ENCODE peak calls at places on chromosomes 11 and 22, in eight cellular contexts. D is fibroblast of the aortic adventitia; G is amniotic stem cell; Y is Peyer's patch; J is activated CD4-positive, CD25-positive, alpha-beta regulatory T cell treated with anti-CD3 and anti-CD28 coated beads, Interleukin-2, amount 50 U/mL, for 16 hours; X is pancreas; E is T-helper 1 cell; T is fibroblast of the conjunctiva. A is an unnamed sample.
A peak's percentile ranks its signal among the peaks of the same experiment; 100 is the strongest.

GRCh38 chr11:3135491-3136440 is 29.3 kb downstream of the OSBPL5 start:
- DNase-seq in D (no peak), E (no peak), G (no peak), T (no peak), J (no peak), X (peak; percentile 49), Y (no peak), A (no peak)

GRCh38 chr11:12721816-12722604 is 47.8 kb downstream of the TEAD1 start:
- DNase-seq in J (no peak), Y (no peak), X (no peak), T (no peak), E (no peak), D (no peak), G (no peak), A (no peak)

GRCh38 chr11:10931761-10932700 is 74.2 kb upstream of the ZBED5 start:
- DNase-seq in D (no peak), G (no peak), X (peak; percentile 59), J (no peak), T (no peak), Y (no peak), E (no peak), A (no peak)

GRCh38 chr11:134882141-134882540 is 470.1 kb upstream of the B3GAT1 start:
- DNase-seq in E (no peak), Y (no peak), T (no peak), J (no peak), X (no peak), G (no peak), D (no peak), A (no peak)

GRCh38 chr11:2564588-2565440 is 120.0 kb downstream of the KCNQ1 start:
- DNase-seq in T (no peak), Y (peak; percentile 45), G (no peak), X (peak; percentile 14), E (no peak), D (no peak), J (no peak), A (no peak)

GRCh38 chr11:40130427-40130826 is 1329.0 kb downstream of the LRRC4C start:
- DNase-seq in Y (no peak), E (no peak), D (no peak), T (no peak), J (no peak), G (no peak), X (no peak), A (no peak)

GRCh38 chr11:44974402-44975000 is 23.8 kb upstream of the TP53I11 start:
- DNase-seq in X (no peak), J (no peak), D (no peak), Y (no peak), E (no peak), G (no peak), T (no peak), A (no peak)

GRCh38 chr11:108916290-108916689 is 251.4 kb downstream of the DDX10 start:
- DNase-seq in Y (no peak), X (no peak), T (no peak), G (no peak), J (no peak), D (peak; percentile 45), E (no peak), A (no peak)

GRCh38 chr11:27563201-27563600 is 56.6 kb upstream of the LIN7C start:
- DNase-seq in J (no peak), E (no peak), G (no peak), Y (no peak), T (no peak), X (no peak), D (peak; percentile 61), A (no peak)

GRCh38 chr22:42692239-42693054 is 28.2 kb downstream of the A4GALT start:
- DNase-seq in X (no peak), D (no peak), E (no peak), T (no peak), J (no peak), Y (peak; percentile 68), G (no peak), A (no peak)

GRCh38 chr11:30774451-30774850 is 188.3 kb upstream of the MPPED2 start:
- DNase-seq in T (no peak), D (no peak), J (no peak), X (no peak), Y (no peak), E (no peak), G (no peak), A (no peak)

GRCh38 chr11:118241191-118242098 is 10.7 kb downstream of the MPZL3 start:
- DNase-seq in G (no peak), X (no peak), E (no peak), T (no peak), J (peak; percentile 59), D (peak; percentile 63), Y (peak; percentile 76), A (peak; percentile 44)

GRCh38 chr22:23187201-23187600 is 6.9 kb downstream of the BCR start:
- DNase-seq in T (no peak), D (no peak), G (no peak), J (no peak), E (no peak), Y (no peak), X (no peak), A (no peak)

GRCh38 chr22:48630444-48630777 is 1197.3 kb downstream of the BRD1 start:
- DNase-seq in D (no peak), X (no peak), J (no peak), T (no peak), E (no peak), Y (no peak), G (no peak), A (no peak)

GRCh38 chr11:206002-206384 is 1.2 kb downstream of the BET1L start:
- DNase-seq in E (no peak), T (no peak), X (no peak), D (no peak), Y (no peak), G (no peak), J (no peak), A (no peak)

GRCh38 chr11:28756977-28757376 is 648.8 kb downstream of the METTL15 start:
- DNase-seq in X (no peak), G (no peak), E (no peak), D (peak; percentile 92), Y (no peak), T (no peak), J (no peak), A (no peak)

GRCh38 chr11:83025267-83025704 is 46.4 kb downstream of the RAB30 start:
- DNase-seq in T (no peak), J (no peak), Y (no peak), D (no peak), E (no peak), X (no peak), G (no peak), A (no peak)

GRCh38 chr22:47817380-47817779 is 1054.9 kb downstream of the TBC1D22A start:
- DNase-seq in J (no peak), T (no peak), E (no peak), X (no peak), D (no peak), Y (no peak), G (no peak), A (no peak)

GRCh38 chr11:107014871-107015270 is 3.4 kb downstream of the GUCY1A2 start:
- DNase-seq in D (peak; percentile 38), J (no peak), T (peak; percentile 21), G (no peak), X (no peak), E (no peak), Y (no peak), A (no peak)

GRCh38 chr22:49547751-49548239 is 279.9 kb downstream of the BRD1 start:
- DNase-seq in D (no peak), J (no peak), E (no peak), T (no peak), Y (peak; percentile 34), G (no peak), X (peak; percentile 47), A (no peak)

GRCh38 chr22:45948081-45948648 is 28.8 kb downstream of the WNT7B start:
- DNase-seq in J (no peak), G (no peak), D (no peak), E (no peak), T (no peak), X (no peak), Y (no peak), A (no peak)

GRCh38 chr22:27670701-27671412 is 130.7 kb downstream of the MN1 start:
- DNase-seq in X (peak; percentile 68), J (no peak), G (no peak), D (no peak), Y (no peak), E (no peak), T (no peak), A (no peak)

GRCh38 chr11:12434255-12434654 is 56.9 kb downstream of the PARVA start:
- DNase-seq in X (no peak), J (no peak), Y (no peak), D (no peak), T (no peak), E (no peak), G (no peak), A (no peak)

GRCh38 chr11:12189543-12190235 is 79.3 kb downstream of the MICAL2 start:
- DNase-seq in J (no peak), E (no peak), T (no peak), X (no peak), D (no peak), Y (no peak), G (no peak), A (no peak)

GRCh38 chr11:45067966-45068365 is 78.5 kb upstream of the PRDM11 start:
- DNase-seq in J (no peak), Y (no peak), T (no peak), G (no peak), D (no peak), X (no peak), E (no peak), A (no peak)

GRCh38 chr11:68542617-68543016 is 82.1 kb downstream of the PPP6R3 start:
- DNase-seq in T (peak; percentile 40), G (peak; percentile 60), E (no peak), X (no peak), Y (no peak), D (peak; percentile 84), J (no peak), A (no peak)

GRCh38 chr11:121652982-121653381 is 200.2 kb upstream of the SORL1-AS1 start:
- DNase-seq in D (peak; percentile 57), G (no peak), T (no peak), J (no peak), Y (no peak), X (no peak), E (no peak), A (no peak)

GRCh38 chr11:45527898-45528297 is 137.5 kb downstream of the CHST1 start:
- DNase-seq in X (no peak), G (no peak), Y (no peak), J (no peak), D (no peak), E (no peak), T (no peak), A (no peak)

GRCh38 chr22:30841264-30841663 is 127.3 kb downstream of the MORC2 start:
- DNase-seq in D (peak; percentile 72), J (no peak), X (no peak), E (no peak), G (no peak), Y (no peak), T (no peak), A (no peak)

GRCh38 chr22:26669060-26669481 is 11.7 kb downstream of the MIAT start:
- DNase-seq in T (no peak), J (no peak), G (no peak), X (peak; percentile 69), E (no peak), Y (peak; percentile 54), D (no peak), A (no peak)

GRCh38 chr11:64726211-64726641 is 3.2 kb upstream of the NRXN2 start:
- DNase-seq in T (no peak), E (no peak), G (no peak), D (no peak), J (no peak), Y (no peak), X (no peak), A (no peak)

GRCh38 chr11:57205046-57205671 is 23.4 kb downstream of the LRRC55 start:
- DNase-seq in T (peak; percentile 47), X (no peak), Y (no peak), J (no peak), D (peak; percentile 62), E (no peak), G (peak; percentile 75), A (no peak)

GRCh38 chr11:132062541-132062940 is 692.1 kb downstream of the NTM start:
- DNase-seq in T (no peak), E (no peak), D (peak; percentile 54), G (no peak), X (no peak), J (no peak), Y (no peak), A (no peak)

GRCh38 chr11:17298302-17298701 is 21.8 kb downstream of the NUCB2 start:
- DNase-seq in T (no peak), X (no peak), Y (no peak), G (no peak), J (no peak), D (no peak), E (no peak), A (no peak)

A was measured in stimulated activated CD8-positive, alpha-beta memory T cell treated with anti-CD3 and anti-CD28 coated beads, Interleukin-15, amount 100 ng/mL, for 1 hour.